ENCODE peak calls at places on chromosome 13, in eight cellular contexts. G is M059J; D is T-helper 17 cell; M is ELF-1; J is stimulated activated CD4-positive, alpha-beta T cell treated with anti-CD3 and anti-CD28 coated beads, Interleukin-1b, Interleukin-23, amount 100 ng/mL, for 1 hour; H is activated CD4-positive, alpha-beta T cell treated with anti-CD3 and anti-CD28 coated beads, Interleukin-2, amount 50 U/mL, for 1 hour; B is fibroblast of gingiva; C is germinal center. K is an unnamed sample.

GRCh38 chr13:37138169-37138568 is 32.7 kb upstream of the CSNK1A1L start:
- DNase-seq in J (no peak), B (no peak), G (peak; percentile 73), M (peak; percentile 28), C (no peak), D (no peak), H (no peak), K (no peak)

GRCh38 chr13:112728375-112729126 is 38.7 kb downstream of the ATP11A start:
- DNase-seq in M (no peak), G (no peak), H (no peak), C (no peak), B (no peak), J (no peak), D (no peak), K (no peak)

GRCh38 chr13:27442797-27443196 is 7.6 kb downstream of the MTIF3 start:
- DNase-seq in M (no peak), J (no peak), D (no peak), B (no peak), H (no peak), G (no peak), C (no peak), K (no peak)

GRCh38 chr13:91609353-91609752 is 210.9 kb downstream of the GPC5 start:
- DNase-seq in B (no peak), M (no peak), J (no peak), D (no peak), C (no peak), H (no peak), G (peak; percentile 22), K (no peak)

GRCh38 chr13:99981115-99982020 is at the start of gene ZIC2:
- DNase-seq in C (no peak), G (peak; percentile 54), D (peak; percentile 20), J (no peak), H (no peak), M (peak; percentile 79), B (no peak), K (peak; percentile 92)

GRCh38 chr13:33745370-33746324 is 72.3 kb upstream of the RFC3 start:
- DNase-seq in J (no peak), H (no peak), G (no peak), B (no peak), M (no peak), D (no peak), C (peak; percentile 68), K (peak; percentile 43)

GRCh38 chr13:99614465-99614885 is 113.2 kb downstream of the TM9SF2 start:
- DNase-seq in C (peak; percentile 44), B (no peak), G (peak; percentile 52), D (no peak), J (no peak), M (peak; percentile 26), H (peak; percentile 14), K (peak; percentile 12)

GRCh38 chr13:77919351-77920294 is 992 bp upstream of the EDNRB start:
- DNase-seq in H (no peak), D (no peak), M (peak; percentile 96), B (peak; percentile 37), C (no peak), J (no peak), G (no peak), K (peak; percentile 36)

GRCh38 chr13:97914537-97914936 is 38.9 kb upstream of the IPO5 start:
- DNase-seq in B (no peak), M (no peak), D (no peak), C (no peak), H (no peak), J (no peak), G (no peak), K (no peak)

GRCh38 chr13:79631260-79631659 is 150.3 kb downstream of the NDFIP2 start:
- DNase-seq in H (no peak), B (peak; percentile 90), G (peak; percentile 93), J (no peak), M (peak; percentile 10), D (no peak), C (no peak), K (no peak)

GRCh38 chr13:83895994-83896580 is 13.8 kb upstream of the SLITRK1 start:
- DNase-seq in G (peak; percentile 64), B (no peak), M (no peak), H (no peak), C (no peak), J (no peak), D (no peak), K (no peak)

GRCh38 chr13:97978661-97979450 is 25.4 kb downstream of the IPO5 start:
- DNase-seq in C (no peak), M (no peak), H (no peak), B (no peak), D (no peak), G (peak; percentile 10), J (no peak), K (no peak)

GRCh38 chr13:18992791-18993190 is 188.8 kb downstream of the TUBA3C start:
- DNase-seq in C (no peak), D (no peak), G (no peak), J (no peak), M (no peak), H (no peak), B (no peak), K (no peak)

GRCh38 chr13:20814224-20814910 is 40.6 kb upstream of the EEF1AKMT1 start:
- DNase-seq in H (no peak), M (no peak), G (peak; percentile 92), C (no peak), B (peak; percentile 93), J (no peak), D (no peak), K (no peak)

GRCh38 chr13:113656015-113656588 is 1.9 kb downstream of the ATP4B start:
- DNase-seq in M (no peak), H (no peak), C (no peak), G (no peak), D (no peak), B (no peak), J (no peak), K (no peak)

GRCh38 chr13:111219306-111219705 is 101.1 kb upstream of the TEX29 start:
- DNase-seq in D (no peak), C (no peak), M (no peak), B (peak; percentile 80), H (no peak), J (no peak), G (no peak), K (no peak)

GRCh38 chr13:114064516-114065140 is 67.8 kb downstream of the RASA3 start:
- DNase-seq in C (no peak), M (peak; percentile 89), H (no peak), J (no peak), G (peak; percentile 67), B (no peak), D (no peak), K (no peak)

GRCh38 chr13:93547886-93548285 is 321.3 kb downstream of the GPC6 start:
- DNase-seq in G (no peak), D (no peak), H (no peak), M (no peak), J (no peak), B (no peak), C (no peak), K (no peak)

GRCh38 chr13:111302045-111302722 is 18.3 kb upstream of the TEX29 start:
- DNase-seq in J (no peak), H (no peak), G (no peak), B (no peak), M (no peak), C (no peak), D (no peak), K (no peak)

GRCh38 chr13:41706189-41706588 is 248.8 kb downstream of the RGCC start:
- DNase-seq in D (no peak), J (no peak), G (no peak), H (no peak), M (no peak), C (no peak), B (peak; percentile 20), K (no peak)

GRCh38 chr13:24627090-24627714 is 53.0 kb upstream of the ATP12A start:
- DNase-seq in B (no peak), H (no peak), D (no peak), C (no peak), M (peak; percentile 88), G (no peak), J (no peak), K (no peak)

GRCh38 chr13:74306496-74306895 is 172.3 kb upstream of the KLF12 start:
- DNase-seq in B (peak; percentile 82), J (no peak), D (no peak), M (peak; percentile 5), G (peak; percentile 67), C (no peak), H (no peak), K (no peak)

GRCh38 chr13:113856716-113857065 is 7.2 kb downstream of the GAS6 start:
- DNase-seq in G (peak; percentile 86), M (peak; percentile 0), D (no peak), B (peak; percentile 59), J (no peak), H (no peak), C (no peak), K (no peak)

GRCh38 chr13:92175330-92175729 is 776.9 kb downstream of the GPC5 start:
- DNase-seq in M (peak; percentile 10), H (no peak), D (no peak), C (no peak), G (peak; percentile 25), B (peak; percentile 7), J (no peak), K (no peak)

GRCh38 chr13:78339927-78340326 is 263.4 kb downstream of the POU4F1 start:
- DNase-seq in B (no peak), D (no peak), H (no peak), J (no peak), G (no peak), M (no peak), C (no peak), K (no peak)

GRCh38 chr13:100525453-100526298 is 62.9 kb downstream of the GGACT start:
- DNase-seq in D (no peak), J (no peak), C (no peak), G (no peak), B (no peak), H (no peak), M (peak; percentile 87), K (no peak)

GRCh38 chr13:34567558-34567957 is 374.5 kb upstream of the NBEA start:
- DNase-seq in M (no peak), G (no peak), H (no peak), D (no peak), C (no peak), B (no peak), J (no peak), K (no peak)

GRCh38 chr13:27770809-27771208 is 21.5 kb upstream of the GSX1 start:
- DNase-seq in H (no peak), C (peak; percentile 34), M (peak; percentile 45), J (no peak), B (no peak), G (peak; percentile 12), D (no peak), K (peak; percentile 36)

GRCh38 chr13:45396548-45397095 is 21.6 kb downstream of the SLC25A30 start:
- DNase-seq in D (no peak), G (peak; percentile 65), J (no peak), H (no peak), M (no peak), B (no peak), C (no peak), K (no peak)

GRCh38 chr13:75505327-75505726 is 23.4 kb upstream of the TBC1D4 start:
- DNase-seq in G (no peak), H (no peak), M (no peak), C (no peak), B (no peak), D (no peak), J (no peak), K (no peak)

GRCh38 chr13:30364133-30364532 is 56.8 kb upstream of the KATNAL1 start:
- DNase-seq in D (no peak), J (no peak), H (no peak), G (peak; percentile 67), M (no peak), B (no peak), C (no peak), K (no peak)

GRCh38 chr13:66222127-66222526 is 1008.0 kb downstream of the PCDH9 start:
- DNase-seq in M (no peak), B (no peak), H (no peak), C (no peak), D (no peak), G (no peak), J (no peak), K (no peak)

GRCh38 chr13:79548886-79549285 is 67.9 kb downstream of the NDFIP2 start:
- DNase-seq in C (no peak), G (peak; percentile 5), D (no peak), M (no peak), H (no peak), B (no peak), J (no peak), K (no peak)

GRCh38 chr13:44329909-44330545 is 43.6 kb upstream of the SERP2 start:
- DNase-seq in C (no peak), J (no peak), B (no peak), D (no peak), H (no peak), G (no peak), M (no peak), K (no peak)